ENCODE peak calls at places on chromosomes 16 and 17, in four cellular contexts. F is prostate gland, T is Peyer's patch, O is left ventricle myocardium inferior. L is an unnamed sample.

GRCh38 chr17:29592850-29593545 is at the start of gene ANKRD13B:
- DNase-seq in O (peak; percentile 58), T (peak; percentile 64), F (no peak), L (peak; percentile 73)

GRCh38 chr17:57603978-57604377 is 141.1 kb downstream of the CCDC182 start:
- DNase-seq in T (peak; percentile 83), F (peak; percentile 31), O (no peak), L (peak; percentile 69)

GRCh38 chr16:29848420-29849297 is 14.4 kb downstream of the CDIPT start:
- DNase-seq in T (peak; percentile 64), O (peak; percentile 71), F (peak; percentile 27), L (peak; percentile 91)

GRCh38 chr17:7852262-7852670 is 2.6 kb upstream of the TMEM88 start:
- DNase-seq in T (no peak), F (no peak), O (no peak), L (no peak)

GRCh38 chr17:49512296-49513043 is 17.4 kb downstream of the NGFR start:
- DNase-seq in T (no peak), F (no peak), O (no peak), L (no peak)

GRCh38 chr16:27779719-27780161 is 229.8 kb downstream of the KATNIP start:
- DNase-seq in T (no peak), F (peak; percentile 17), O (no peak), L (peak; percentile 77)

GRCh38 chr17:4800462-4801185 is 1.5 kb downstream of the C17orf114 start:
- DNase-seq in O (no peak), T (no peak), F (no peak), L (no peak)

GRCh38 chr17:48100591-48101011 is 677 bp downstream of the CBX1 start:
- DNase-seq in T (peak; percentile 23), F (peak; percentile 57), O (peak; percentile 37), L (peak; percentile 76)

GRCh38 chr16:47778106-47778803 is 317.1 kb downstream of the PHKB start:
- DNase-seq in O (no peak), T (no peak), F (no peak), L (no peak)

GRCh38 chr17:1490643-1491405 is 1.7 kb downstream of the MYO1C start:
- DNase-seq in O (peak; percentile 83), T (peak; percentile 76), F (peak; percentile 55), L (peak; percentile 91)

GRCh38 chr16:58516768-58517107 is 1.4 kb downstream of the SETD6 start:
- DNase-seq in F (no peak), T (no peak), O (no peak), L (no peak)

GRCh38 chr16:78005881-78006280 is 16.5 kb upstream of the CLEC3A start:
- DNase-seq in T (no peak), F (no peak), O (no peak), L (no peak)

GRCh38 chr17:37824534-37825485 is 80.0 kb upstream of the HNF1B start:
- DNase-seq in T (no peak), O (no peak), F (no peak), L (no peak)

GRCh38 chr16:5738586-5738985 is 641.0 kb upstream of the EEF2KMT start:
- DNase-seq in O (no peak), F (no peak), T (no peak), L (no peak)

GRCh38 chr17:44258811-44259351 is 9.1 kb downstream of the SLC4A1 start:
- DNase-seq in T (no peak), F (no peak), O (no peak), L (no peak)

GRCh38 chr16:27528294-27528693 is 21.4 kb downstream of the GTF3C1 start:
- DNase-seq in O (no peak), F (peak; percentile 65), T (no peak), L (no peak)

GRCh38 chr17:42980274-42980765 is at the start of gene RUNDC1:
- DNase-seq in T (peak; percentile 98), O (peak; percentile 95), F (peak; percentile 94), L (peak; percentile 97)

GRCh38 chr17:74641949-74642298 is 18.4 kb upstream of the CD300E start:
- DNase-seq in F (no peak), O (no peak), T (no peak), L (no peak)

GRCh38 chr17:312476-313148 is 40.0 kb downstream of the RPH3AL start:
- DNase-seq in O (no peak), F (no peak), T (no peak), L (no peak)

GRCh38 chr17:70022175-70022574 is 52.9 kb upstream of the KCNJ16 start:
- DNase-seq in O (no peak), T (no peak), F (no peak), L (no peak)

GRCh38 chr17:16342979-16343378 is 10.3 kb downstream of the CENPV start:
- DNase-seq in F (no peak), O (no peak), T (no peak), L (peak; percentile 40)

GRCh38 chr17:28900986-28901726 is 1.7 kb downstream of the DHRS13 start:
- DNase-seq in T (no peak), O (no peak), F (no peak), L (peak; percentile 66)

GRCh38 chr16:10387378-10387681 is 1.5 kb downstream of the ATF7IP2 start:
- DNase-seq in T (no peak), F (no peak), O (no peak), L (no peak)

GRCh38 chr16:88350922-88351321 is 31.8 kb upstream of the ZNF469 start:
- DNase-seq in T (no peak), F (no peak), O (no peak), L (no peak)

GRCh38 chr17:82003411-82004381 is 19.0 kb downstream of the CENPX start:
- DNase-seq in T (no peak), F (no peak), O (no peak), L (no peak)

GRCh38 chr16:11134722-11135121 is 121.3 kb downstream of the SOCS1 start:
- DNase-seq in T (no peak), O (no peak), F (no peak), L (no peak)

GRCh38 chr16:85842435-85842834 is 42.9 kb downstream of the COX4I1 start:
- DNase-seq in T (no peak), F (no peak), O (no peak), L (no peak)

GRCh38 chr16:86665929-86666328 is 87.6 kb downstream of the FOXL1 start:
- DNase-seq in T (no peak), O (no peak), F (no peak), L (no peak)

GRCh38 chr16:58678716-58679115 is 5.9 kb downstream of the SLC38A7 start:
- DNase-seq in O (peak; percentile 37), F (peak; percentile 66), T (no peak), L (no peak)

GRCh38 chr17:43530303-43531081 is 15.6 kb downstream of the ETV4 start:
- DNase-seq in O (peak; percentile 63), F (peak; percentile 66), T (no peak), L (peak; percentile 75)

GRCh38 chr17:19877546-19877945 is 9.8 kb upstream of the ULK2 start:
- DNase-seq in F (no peak), O (no peak), T (no peak), L (no peak)
- H3K4me1 ChIP-seq in F (no peaks in the 10 kb centered on the region), O (no peaks in the 10 kb centered on the region), T (no peaks in the 10 kb centered on the region), L (peaks cover 5% of the 10 kb centered on the region)

DNA sequence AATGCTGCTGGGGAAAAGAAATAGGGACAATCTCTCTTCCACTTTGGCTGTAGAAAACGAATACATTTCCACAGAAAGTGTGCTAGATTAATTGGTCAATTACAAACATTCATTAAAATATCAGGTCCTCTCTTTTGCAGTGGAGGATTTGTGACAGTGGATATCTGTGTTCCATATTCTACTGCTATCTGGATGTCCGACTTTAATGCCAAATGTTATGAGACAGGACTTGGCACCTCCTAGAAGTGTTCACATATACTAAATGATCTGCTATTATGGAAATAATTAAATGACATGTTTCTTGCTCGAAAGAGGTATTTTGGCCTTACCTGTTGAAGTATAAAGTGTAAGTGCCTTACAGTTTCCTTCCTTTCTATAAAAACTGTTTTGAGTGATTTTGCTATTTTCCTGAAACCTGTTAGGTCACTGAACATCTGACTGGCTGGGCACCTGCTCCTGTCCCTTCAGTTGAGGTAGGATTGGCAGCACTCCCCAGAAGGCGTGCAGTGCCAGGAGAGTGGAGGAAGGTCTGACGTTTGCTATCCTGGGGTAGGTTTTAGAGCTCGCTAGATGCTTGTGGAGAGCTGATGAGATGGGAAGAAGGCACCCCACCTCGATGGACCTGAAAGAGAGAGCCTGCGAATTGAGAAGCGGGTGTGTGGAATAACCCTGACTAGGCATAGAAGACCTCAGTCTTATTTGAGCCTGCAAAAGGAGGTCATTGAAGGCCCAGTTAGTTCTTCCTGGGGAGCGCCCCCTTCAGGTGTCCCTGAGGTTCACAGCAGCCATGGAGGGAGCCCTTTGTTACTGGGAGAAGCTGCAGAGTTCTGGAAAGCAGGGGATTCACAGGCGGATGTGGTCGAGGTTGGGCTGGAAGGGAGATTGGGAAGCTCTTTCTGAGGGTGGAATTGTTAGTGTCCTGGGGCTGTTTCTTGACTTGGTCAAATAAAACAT is 159.4 kb upstream of the ZNF267 start:
- DNase-seq in T (no peak), F (no peak), O (no peak), L (no peak)
- TF ChIP-seq CTCF in T (no peak), F (no peak), O (no peak), L (peak; percentile 13)

GRCh38 chr17:12107905-12108304 is 87.2 kb downstream of the MAP2K4 start:
- DNase-seq in T (no peak), F (no peak), O (no peak), L (no peak)
- H3K27me3 ChIP-seq in T (no peaks in the 10 kb centered on the region), F (no peaks in the 10 kb centered on the region), O (no peaks in the 10 kb centered on the region), L (no peaks in the 10 kb centered on the region)

GRCh38 chr17:17940451-17940911 is 31.7 kb downstream of the TOM1L2 start:
- DNase-seq in F (no peak), T (no peak), O (no peak), L (no peak)
- H3K4me1 ChIP-seq in F (peaks cover 29% of the 10 kb centered on the region), T (no peaks in the 10 kb centered on the region), O (peaks cover 98% of the 10 kb centered on the region), L (peaks cover 54% of the 10 kb centered on the region)

GRCh38 chr17:62065611-62066468 is 762 bp upstream of the MED13 start:
- DNase-seq in F (peak; percentile 98), O (peak; percentile 98), T (peak; percentile 99), L (peak; percentile 100)
- TF ChIP-seq CTCF in F (peak; percentile 80), O (peak; percentile 93), T (peak; percentile 85), L (peak; percentile 91)

GRCh38 chr17:80480248-80480647 is 3.8 kb upstream of the NPTX1 start:
- DNase-seq in T (no peak), O (no peak), F (no peak), L (no peak)
- H3K27me3 ChIP-seq in T (peaks cover 5% of the 10 kb centered on the region), O (peaks cover 99% of the 10 kb centered on the region), F (peaks cover 42% of the 10 kb centered on the region), L (peaks cover 80% of the 10 kb centered on the region)

GRCh38 chr17:67208232-67208631 is 36.8 kb downstream of the HELZ start:
- DNase-seq in T (no peak), O (no peak), F (no peak), L (no peak)
- H3K4me1 ChIP-seq in T (no peaks in the 10 kb centered on the region), O (peaks cover 29% of the 10 kb centered on the region), F (no peaks in the 10 kb centered on the region), L (peaks cover 23% of the 10 kb centered on the region)